ENCODE peak calls at places on chromosomes 16 and 17, in seven cellular contexts. C is hypothalamus, U is uterus, Q is dorsolateral prefrontal cortex, K is epithelial cell of prostate, G is fibroblast of mammary gland, S is GM04504. H is an unnamed sample.

GRCh38 chr17:3710951-3711383 is 12.7 kb upstream of the HASPIN start:
- DNase-seq in C (no peak), U (no peak), Q (no peak), K (no peak), G (peak; percentile 64), S (no peak), H (no peak)

GRCh38 chr16:69727916-69728270 is 1.5 kb upstream of the NQO1 start:
- DNase-seq in C (no peak), U (no peak), Q (peak; percentile 64), K (no peak), G (no peak), S (no peak), H (peak; percentile 87)

GRCh38 chr17:1055751-1056645 is 59.1 kb downstream of the TIMM22 start:
- DNase-seq in C (peak; percentile 55), U (peak; percentile 70), Q (peak; percentile 76), K (no peak), G (peak; percentile 62), S (peak; percentile 32), H (peak; percentile 55)

GRCh38 chr17:81959362-81960129 is 1.4 kb downstream of the NOTUM start:
- DNase-seq in C (peak; percentile 11), U (peak; percentile 67), Q (peak; percentile 70), K (no peak), G (no peak), S (no peak), H (peak; percentile 80)

GRCh38 chr17:51486091-51486490 is 225.7 kb downstream of the UTP18 start:
- DNase-seq in C (no peak), U (no peak), Q (no peak), K (no peak), G (no peak), S (no peak), H (no peak)

GRCh38 chr17:30236807-30237206 is 1.3 kb upstream of the SLC6A4 start:
- DNase-seq in C (no peak), U (peak; percentile 25), Q (no peak), K (no peak), G (peak; percentile 45), S (no peak), H (peak; percentile 70)

GRCh38 chr16:82384017-82384416 is 214.0 kb upstream of the MPHOSPH6 start:
- DNase-seq in C (no peak), U (no peak), Q (no peak), K (no peak), G (no peak), S (no peak), H (no peak)

GRCh38 chr17:58694302-58694701 is 1.9 kb downstream of the RAD51C start:
- DNase-seq in C (no peak), U (no peak), Q (no peak), K (no peak), G (no peak), S (no peak), H (no peak)

GRCh38 chr17:81572499-81573030 is 20.4 kb upstream of the FAAP100 start:
- DNase-seq in C (no peak), U (no peak), Q (no peak), K (no peak), G (no peak), S (no peak), H (no peak)

GRCh38 chr16:13554020-13554419 is 365.9 kb upstream of the ERCC4 start:
- DNase-seq in C (no peak), U (no peak), Q (no peak), K (no peak), G (no peak), S (no peak), H (no peak)

GRCh38 chr17:73551756-73552155 is 92.5 kb downstream of the SDK2 start:
- DNase-seq in C (no peak), U (no peak), Q (no peak), K (no peak), G (no peak), S (no peak), H (no peak)

GRCh38 chr17:29760771-29761682 is 138.3 kb upstream of the CORO6 start:
- DNase-seq in C (peak; percentile 21), U (peak; percentile 88), Q (peak; percentile 88), K (peak; percentile 12), G (peak; percentile 82), S (peak; percentile 77), H (peak; percentile 90)